ENCODE peak calls at places on chromosomes 1 and 21, in ten cellular contexts. V, M, L, S, K, A, O, E, C and Y are unnamed samples.

GRCh38 chr1:220696863-220697231 is 6.7 kb downstream of the C1orf115 start:
- DNase-seq in L (no peak), E (no peak), S (no peak), M (peak), K (no peak), O (no peak), V (no peak), A (peak), C (no peak), Y (no peak)

GRCh38 chr1:159849972-159850371 is 12.5 kb downstream of the VSIG8 start:
- DNase-seq in M (no peak), O (no peak), V (no peak), A (peak), L (no peak), C (no peak), K (no peak), S (no peak), E (no peak), Y (peak)

GRCh38 chr1:237938553-237938952 is 47.8 kb upstream of the ZP4 start:
- DNase-seq in K (no peak), L (no peak), M (no peak), S (no peak), C (no peak), O (no peak), E (no peak), V (no peak), A (no peak), Y (no peak)

GRCh38 chr1:10612446-10613160 is 137.9 kb downstream of the PEX14 start:
- DNase-seq in V (no peak), E (no peak), O (no peak), M (no peak), L (no peak), K (no peak), C (no peak), S (no peak), A (no peak), Y (no peak)

GRCh38 chr1:245330951-245331350 is 176.2 kb downstream of the KIF26B start:
- DNase-seq in A (no peak), S (no peak), C (no peak), V (no peak), M (no peak), E (no peak), O (no peak), L (no peak), K (no peak), Y (no peak)

GRCh38 chr1:30677471-30677870 is 45.9 kb downstream of the MATN1 start:
- DNase-seq in E (no peak), A (no peak), O (no peak), V (no peak), K (no peak), S (no peak), M (no peak), L (no peak), C (no peak), Y (no peak)

GRCh38 chr1:117857434-117857833 is 72.0 kb downstream of the GDAP2 start:
- DNase-seq in C (no peak), V (no peak), M (no peak), K (no peak), S (no peak), E (no peak), L (no peak), O (no peak), A (peak), Y (no peak)

GRCh38 chr1:174068000-174068399 is 45.8 kb upstream of the RC3H1 start:
- DNase-seq in S (no peak), K (no peak), M (no peak), O (no peak), V (no peak), C (no peak), E (no peak), L (no peak), A (no peak), Y (no peak)

GRCh38 chr1:167057297-167057688 is 32.9 kb downstream of the GPA33 start:
- DNase-seq in K (peak), L (no peak), S (no peak), V (peak), E (peak), C (no peak), M (peak), A (peak), O (no peak), Y (peak)

GRCh38 chr1:14915356-14916054 is 238.0 kb upstream of the TMEM51 start:
- DNase-seq in E (peak), L (peak), O (peak), C (peak), A (peak), M (no peak), K (peak), V (peak), S (peak), Y (no peak)

GRCh38 chr1:183038913-183039312 is 15.7 kb downstream of the LAMC1 start:
- DNase-seq in A (no peak), E (no peak), M (no peak), L (no peak), V (no peak), K (no peak), C (no peak), O (no peak), S (no peak), Y (no peak)

GRCh38 chr1:51520700-51521248 is 1.7 kb upstream of the EPS15 start:
- DNase-seq in E (no peak), M (no peak), L (no peak), K (no peak), O (no peak), S (no peak), A (no peak), V (no peak), C (no peak), Y (no peak)

GRCh38 chr1:93344886-93345632 is 648 bp upstream of the DR1 start:
- DNase-seq in L (no peak), C (no peak), A (peak), V (no peak), K (no peak), S (no peak), E (no peak), M (peak), O (no peak), Y (no peak)

GRCh38 chr1:184854036-184854435 is 99.4 kb upstream of the EDEM3 start:
- DNase-seq in A (no peak), K (no peak), S (no peak), V (no peak), M (no peak), E (no peak), L (no peak), C (no peak), O (no peak), Y (no peak)

GRCh38 chr21:42535602-42536171 is 22.0 kb downstream of the SLC37A1 start:
- DNase-seq in O (no peak), S (no peak), L (no peak), V (no peak), M (no peak), C (no peak), E (no peak), A (no peak), K (no peak), Y (no peak)

GRCh38 chr21:35102488-35103407 is 53.6 kb upstream of the RUNX1 start:
- DNase-seq in S (no peak), C (no peak), K (no peak), L (peak), M (no peak), A (no peak), E (peak), V (no peak), O (peak), Y (no peak)

GRCh38 chr1:230141002-230141648 is 74.1 kb downstream of the GALNT2 start:
- DNase-seq in S (no peak), L (no peak), V (no peak), A (peak), C (no peak), K (no peak), O (no peak), M (peak), E (no peak), Y (peak)

GRCh38 chr1:206734499-206735142 is 36.0 kb upstream of the IL19 start:
- DNase-seq in L (no peak), A (peak), C (peak), M (peak), E (no peak), O (peak), V (peak), K (peak), S (peak), Y (peak)

GRCh38 chr21:28342229-28342810 is 650.4 kb downstream of the LTN1 start:
- DNase-seq in V (no peak), E (no peak), L (no peak), C (no peak), M (peak), A (peak), S (no peak), O (no peak), K (no peak), Y (no peak)

GRCh38 chr21:33897739-33898138 is 17.9 kb downstream of the ATP5PO start:
- DNase-seq in S (no peak), L (no peak), M (no peak), A (no peak), C (no peak), O (no peak), V (no peak), E (no peak), K (no peak), Y (no peak)

GRCh38 chr1:202576816-202577215 is 133.4 kb downstream of the SYT2 start:
- DNase-seq in E (no peak), L (no peak), S (no peak), V (peak), A (peak), M (peak), O (no peak), K (no peak), C (no peak), Y (peak)

GRCh38 chr1:60911980-60912692 is 170.2 kb upstream of the NFIA start:
- DNase-seq in K (peak), L (peak), M (no peak), V (no peak), A (no peak), C (no peak), O (no peak), S (no peak), E (peak), Y (no peak)

GRCh38 chr1:19648689-19649088 is 4.6 kb downstream of the NBL1 start:
- DNase-seq in C (no peak), S (no peak), L (no peak), K (no peak), O (no peak), A (peak), E (no peak), M (peak), V (no peak), Y (no peak)

GRCh38 chr1:42133809-42134526 is 19.2 kb upstream of the GUCA2B start:
- DNase-seq in S (no peak), C (no peak), A (no peak), E (no peak), M (no peak), V (no peak), K (no peak), L (no peak), O (no peak), Y (no peak)

GRCh38 chr1:150152772-150153461 is 3.2 kb downstream of the PLEKHO1 start:
- DNase-seq in E (no peak), C (no peak), M (peak), K (no peak), O (no peak), A (peak), L (no peak), S (no peak), V (no peak), Y (peak)

GRCh38 chr1:45585496-45586075 is 1.7 kb downstream of the NASP start:
- DNase-seq in S (no peak), M (no peak), L (no peak), A (no peak), C (no peak), V (no peak), E (no peak), K (no peak), O (no peak), Y (no peak)

GRCh38 chr1:92843046-92843423 is 11.2 kb downstream of the RPL5 start:
- DNase-seq in A (no peak), S (no peak), L (no peak), O (no peak), E (no peak), K (no peak), V (no peak), C (no peak), M (no peak), Y (no peak)

GRCh38 chr1:205360166-205360565 is 3.4 kb upstream of the KLHDC8A start:
- DNase-seq in O (no peak), K (no peak), L (no peak), A (no peak), E (no peak), V (no peak), C (no peak), M (no peak), S (no peak), Y (no peak)

GRCh38 chr1:111733183-111733995 is 5.8 kb downstream of the INKA2 start:
- DNase-seq in M (peak), C (no peak), A (peak), E (peak), K (peak), L (peak), V (no peak), O (no peak), S (no peak), Y (peak)

GRCh38 chr1:234585333-234586055 is 24.5 kb downstream of the IRF2BP2 start:
- DNase-seq in L (no peak), M (peak), S (no peak), C (no peak), K (no peak), E (no peak), A (peak), V (no peak), O (no peak), Y (no peak)

GRCh38 chr1:109394591-109395281 is 3.0 kb downstream of the SORT1 start:
- DNase-seq in A (no peak), E (no peak), O (no peak), C (no peak), L (no peak), K (no peak), S (no peak), V (no peak), M (no peak), Y (no peak)

GRCh38 chr21:39020751-39021474 is 162.3 kb downstream of the PSMG1 start:
- DNase-seq in L (peak), C (no peak), M (peak), V (no peak), E (no peak), A (peak), K (peak), O (no peak), S (no peak), Y (peak)

GRCh38 chr1:160483505-160484185 is 39.4 kb downstream of the SLAMF6 start:
- DNase-seq in V (no peak), M (no peak), O (no peak), K (no peak), A (no peak), E (no peak), L (no peak), C (no peak), S (no peak), Y (no peak)

GRCh38 chr21:36773111-36773510 is 74.2 kb downstream of the SIM2 start:
- DNase-seq in A (peak), M (peak), O (no peak), K (no peak), S (peak), V (peak), C (no peak), L (peak), E (peak), Y (peak)

GRCh38 chr1:28581531-28582247 is 10.4 kb upstream of the RAB42 start:
- DNase-seq in L (peak), M (peak), O (peak), K (peak), A (peak), C (peak), E (peak), V (peak), S (peak), Y (peak)
- TF ChIP-seq CTCF in L (peak), M (no peak), O (no peak), K (no peak), A (no peak), C (no peak), E (peak), V (no peak), S (no peak), Y (peak)

DNA sequence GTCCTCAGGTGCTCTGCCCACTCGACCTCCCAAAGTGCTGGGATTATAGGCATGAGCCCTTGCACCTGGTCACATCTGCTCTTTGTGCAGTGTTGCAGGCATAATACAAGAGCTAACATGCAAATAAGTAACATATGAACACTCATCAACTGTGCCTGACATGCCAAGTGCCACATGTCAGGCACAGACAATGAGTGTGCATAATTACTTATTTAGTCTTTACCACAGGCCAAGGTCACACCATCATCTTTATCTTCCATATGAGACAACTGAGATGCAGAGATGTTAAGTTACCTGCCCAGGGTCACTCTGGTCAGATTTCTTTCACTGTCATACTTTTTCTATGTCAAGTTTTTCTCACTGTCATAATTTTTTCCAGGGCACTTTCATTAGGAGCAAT is 126.1 kb downstream of the PPIAL4G start:
- DNase-seq in S (no peak), E (no peak), C (no peak), L (no peak), A (no peak), V (no peak), K (no peak), M (no peak), O (no peak), Y (no peak)
- TF ChIP-seq CTCF in S (no peak), E (no peak), C (no peak), L (no peak), A (no peak), V (no peak), K (no peak), M (no peak), O (no peak), Y (no peak)

GRCh38 chr1:178055093-178055492 is 38.8 kb upstream of the RASAL2 start:
- DNase-seq in S (no peak), M (peak), A (no peak), K (peak), O (no peak), C (no peak), V (peak), L (peak), E (peak), Y (no peak)
- TF ChIP-seq CTCF in S (no peak), M (peak), A (no peak), K (no peak), O (no peak), C (peak), V (peak), L (peak), E (peak), Y (peak)

GRCh38 chr1:56833088-56833487 is 13.9 kb upstream of the FYB2 start:
- DNase-seq in C (no peak), M (no peak), A (no peak), E (no peak), K (no peak), O (no peak), S (no peak), L (no peak), V (no peak), Y (no peak)
- TF ChIP-seq CTCF in C (no peak), M (no peak), A (no peak), E (no peak), K (no peak), O (no peak), S (no peak), L (no peak), V (no peak), Y (no peak)